ENCODE peak calls at places on chromosomes 7 and 10, in six cellular contexts. S is CD8-positive, alpha-beta T cell; P is heart left ventricle; Z is HAP-1; J is HL-60; L is GM12865. M is an unnamed sample.

GRCh38 chr10:119829429-119829828 is 43.2 kb downstream of the MCMBP start:
- DNase-seq in Z (no peak), L (no peak), P (no peak), S (no peak), J (no peak), M (no peak)

GRCh38 chr10:86330778-86331763 is 35.5 kb downstream of the GRID1 start:
- DNase-seq in L (no peak), J (no peak), Z (no peak), P (no peak), S (no peak), M (no peak)

GRCh38 chr7:130966246-130967009 is 232.4 kb upstream of the KLF14 start:
- DNase-seq in S (no peak), P (no peak), J (no peak), L (peak), Z (no peak), M (no peak)

GRCh38 chr7:115676080-115676479 is 354.5 kb downstream of the TFEC start:
- DNase-seq in L (no peak), P (no peak), S (no peak), J (no peak), Z (no peak), M (no peak)

GRCh38 chr10:118272090-118272775 is 69.9 kb downstream of the FAM204A start:
- DNase-seq in P (no peak), L (no peak), S (no peak), J (no peak), Z (peak), M (no peak)

GRCh38 chr7:139618482-139619366 is 95.2 kb downstream of the CLEC2L start:
- DNase-seq in Z (peak), S (peak), L (peak), J (peak), P (no peak), M (peak)

GRCh38 chr10:103619424-103620356 is 126.2 kb downstream of the NEURL1 start:
- DNase-seq in Z (no peak), P (no peak), L (no peak), J (no peak), S (no peak), M (no peak)

GRCh38 chr10:63766766-63767505 is 245.7 kb downstream of the REEP3 start:
- DNase-seq in P (no peak), J (no peak), S (no peak), Z (no peak), L (no peak), M (peak)

GRCh38 chr7:332646-333398 is 42.9 kb downstream of the FOXL3 start:
- DNase-seq in Z (peak), J (peak), L (peak), P (peak), S (peak), M (peak)

GRCh38 chr7:33379891-33380525 is 250.6 kb downstream of the BBS9 start:
- DNase-seq in L (no peak), Z (no peak), P (no peak), S (no peak), J (no peak), M (no peak)

GRCh38 chr7:120512701-120513100 is 239.7 kb downstream of the KCND2 start:
- DNase-seq in P (no peak), Z (no peak), J (no peak), L (no peak), S (no peak), M (no peak)

GRCh38 chr7:2008101-2008935 is 224.4 kb downstream of the MAD1L1 start:
- DNase-seq in L (no peak), S (no peak), P (peak), J (no peak), Z (no peak), M (no peak)

GRCh38 chr7:139687980-139688632 is 89.7 kb downstream of the HIPK2 start:
- DNase-seq in J (no peak), S (no peak), P (no peak), L (peak), Z (no peak), M (peak)

GRCh38 chr10:97007417-97007816 is 175.3 kb downstream of the LCOR start:
- DNase-seq in P (no peak), S (no peak), Z (no peak), J (no peak), L (no peak), M (no peak)

GRCh38 chr7:41189866-41190265 is 513.0 kb downstream of the INHBA start:
- DNase-seq in S (no peak), P (no peak), J (no peak), Z (no peak), L (no peak), M (peak)

GRCh38 chr10:20890009-20890408 is 7.1 kb downstream of the NEBL start:
- DNase-seq in Z (peak), J (no peak), S (no peak), L (no peak), P (no peak), M (no peak)

GRCh38 chr10:43106256-43107091 is 29.6 kb downstream of the RET start:
- DNase-seq in Z (no peak), S (no peak), P (peak), J (peak), L (peak), M (no peak)

GRCh38 chr10:71966046-71967004 is 2.1 kb downstream of the CHST3 start:
- DNase-seq in Z (no peak), J (no peak), P (no peak), L (no peak), S (no peak), M (peak)

GRCh38 chr10:103710490-103710889 is 144.9 kb downstream of the SH3PXD2A start:
- DNase-seq in L (no peak), P (no peak), S (no peak), Z (no peak), J (no peak), M (no peak)

GRCh38 chr10:43963793-43964425 is 315.2 kb upstream of the ZNF32 start:
- DNase-seq in P (no peak), J (no peak), L (no peak), S (peak), Z (no peak), M (peak)

GRCh38 chr7:37918526-37918925 is 1.9 kb upstream of the SFRP4 start:
- DNase-seq in P (no peak), S (no peak), Z (no peak), L (no peak), J (peak), M (no peak)

GRCh38 chr10:102120142-102120986 is at the start of gene LDB1:
- DNase-seq in Z (peak), L (peak), P (peak), S (peak), J (peak), M (peak)

GRCh38 chr7:63037242-63037641 is 961.4 kb upstream of the ZNF722 start:
- DNase-seq in L (no peak), P (no peak), J (no peak), Z (no peak), S (no peak), M (no peak)

GRCh38 chr10:110445871-110446270 is 51.8 kb upstream of the DUSP5 start:
- DNase-seq in J (no peak), P (no peak), L (no peak), S (no peak), Z (no peak), M (no peak)

GRCh38 chr10:11748866-11749265 is 6.7 kb downstream of the ECHDC3 start:
- DNase-seq in P (no peak), L (no peak), J (no peak), Z (no peak), S (no peak), M (no peak)

GRCh38 chr7:85068796-85069195 is 118.1 kb downstream of the SEMA3D start:
- DNase-seq in Z (no peak), S (no peak), J (no peak), L (no peak), P (no peak), M (peak)

GRCh38 chr7:92781117-92781720 is 55.2 kb downstream of the CDK6 start:
- DNase-seq in J (peak), S (no peak), P (peak), L (no peak), Z (no peak), M (no peak)

GRCh38 chr7:20376796-20377195 is 46.1 kb downstream of the ITGB8 start:
- DNase-seq in P (no peak), J (no peak), Z (no peak), S (no peak), L (no peak), M (no peak)

GRCh38 chr10:59134785-59135184 is 41.7 kb upstream of the PHYHIPL start:
- DNase-seq in S (no peak), L (no peak), J (no peak), Z (no peak), P (no peak), M (no peak)

GRCh38 chr10:79268100-79268670 is 79.1 kb upstream of the PPIF start:
- DNase-seq in L (no peak), Z (no peak), S (no peak), P (no peak), J (no peak), M (no peak)

GRCh38 chr10:12194752-12195271 is 879 bp downstream of the NUDT5 start:
- DNase-seq in P (peak), S (peak), Z (peak), L (peak), J (peak), M (peak)

GRCh38 chr10:7084255-7085005 is 326.4 kb downstream of the SFMBT2 start:
- DNase-seq in Z (no peak), J (peak), L (no peak), S (no peak), P (no peak), M (no peak)

GRCh38 chr7:77887567-77887966 is 89.0 kb downstream of the PHTF2 start:
- DNase-seq in Z (no peak), L (no peak), J (no peak), S (no peak), P (no peak), M (no peak)

GRCh38 chr10:129900825-129901224 is 63.2 kb downstream of the EBF3 start:
- DNase-seq in Z (no peak), L (no peak), S (no peak), J (no peak), P (no peak), M (no peak)

GRCh38 chr7:15612205-15612604 is 50.4 kb upstream of the AGMO start:
- DNase-seq in P (no peak), Z (no peak), S (no peak), J (no peak), L (no peak), M (no peak)

GRCh38 chr7:87599336-87599735 is 1.3 kb downstream of the ABCB1 start:
- DNase-seq in J (peak), P (no peak), S (peak), L (peak), Z (peak), M (no peak)

GRCh38 chr10:49608166-49608758 is 1.8 kb upstream of the SLC18A3 start:
- DNase-seq in J (no peak), P (no peak), S (no peak), L (no peak), Z (no peak), M (no peak)

DNA sequence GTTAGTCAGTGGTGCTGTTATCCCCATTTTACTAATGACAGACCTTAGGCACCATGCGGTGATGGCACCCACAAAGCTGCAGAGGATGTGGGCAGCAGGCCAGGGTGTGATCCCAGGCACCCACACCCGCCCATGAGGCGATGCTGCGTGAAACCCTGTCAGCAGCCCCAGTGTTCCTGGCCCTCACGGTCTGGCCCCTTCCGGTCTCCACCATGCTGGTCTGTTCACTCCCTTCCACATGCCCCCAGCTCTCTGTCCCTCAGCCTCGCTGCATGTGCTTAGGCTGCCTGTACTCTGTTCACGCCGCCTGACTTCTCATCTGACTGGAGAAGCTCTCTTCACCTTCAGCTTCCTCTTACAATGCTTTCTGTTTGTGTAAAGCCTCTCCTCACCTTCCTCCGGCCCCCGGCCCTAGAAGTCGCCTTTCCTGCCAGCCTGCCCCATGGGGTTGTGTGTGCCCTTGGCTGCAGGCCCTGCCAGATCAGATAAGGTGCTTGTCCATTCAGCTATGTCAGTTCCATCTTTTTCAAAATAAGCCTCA is 17.6 kb upstream of the ORAI2 start:
- DNase-seq in L (peak), P (no peak), J (peak), S (peak), Z (no peak), M (no peak)
- H3K4me3 ChIP-seq in L (no peak), P (no peak), J (no peak), S (peak), Z (no peak), M (no peak)

GRCh38 chr10:19119191-19119590 is 70.6 kb downstream of the MALRD1 start:
- DNase-seq in J (no peak), S (no peak), Z (no peak), P (no peak), L (no peak), M (no peak)
- H3K4me3 ChIP-seq in J (no peak), S (no peak), Z (no peak), P (no peak), L (no peak), M (no peak)

GRCh38 chr7:35251606-35252310 is 2.1 kb downstream of the TBX20 start:
- DNase-seq in S (no peak), P (no peak), L (no peak), Z (no peak), J (peak), M (no peak)
- H3K4me3 ChIP-seq in S (no peak), P (peak), L (no peak), Z (peak), J (no peak), M (no peak)

GRCh38 chr10:88198023-88198422 is 334.6 kb downstream of the PTEN start:
- DNase-seq in L (no peak), Z (no peak), J (no peak), P (no peak), S (no peak), M (no peak)
- H3K4me3 ChIP-seq in L (no peak), Z (no peak), J (no peak), P (no peak), S (no peak), M (no peak)

GRCh38 chr7:7719235-7719634 is 828 bp upstream of the RPA3 start:
- DNase-seq in S (no peak), J (peak), Z (peak), P (peak), L (peak), M (peak)
- H3K4me3 ChIP-seq in S (no peak), J (no peak), Z (no peak), P (no peak), L (no peak), M (no peak)

DNA sequence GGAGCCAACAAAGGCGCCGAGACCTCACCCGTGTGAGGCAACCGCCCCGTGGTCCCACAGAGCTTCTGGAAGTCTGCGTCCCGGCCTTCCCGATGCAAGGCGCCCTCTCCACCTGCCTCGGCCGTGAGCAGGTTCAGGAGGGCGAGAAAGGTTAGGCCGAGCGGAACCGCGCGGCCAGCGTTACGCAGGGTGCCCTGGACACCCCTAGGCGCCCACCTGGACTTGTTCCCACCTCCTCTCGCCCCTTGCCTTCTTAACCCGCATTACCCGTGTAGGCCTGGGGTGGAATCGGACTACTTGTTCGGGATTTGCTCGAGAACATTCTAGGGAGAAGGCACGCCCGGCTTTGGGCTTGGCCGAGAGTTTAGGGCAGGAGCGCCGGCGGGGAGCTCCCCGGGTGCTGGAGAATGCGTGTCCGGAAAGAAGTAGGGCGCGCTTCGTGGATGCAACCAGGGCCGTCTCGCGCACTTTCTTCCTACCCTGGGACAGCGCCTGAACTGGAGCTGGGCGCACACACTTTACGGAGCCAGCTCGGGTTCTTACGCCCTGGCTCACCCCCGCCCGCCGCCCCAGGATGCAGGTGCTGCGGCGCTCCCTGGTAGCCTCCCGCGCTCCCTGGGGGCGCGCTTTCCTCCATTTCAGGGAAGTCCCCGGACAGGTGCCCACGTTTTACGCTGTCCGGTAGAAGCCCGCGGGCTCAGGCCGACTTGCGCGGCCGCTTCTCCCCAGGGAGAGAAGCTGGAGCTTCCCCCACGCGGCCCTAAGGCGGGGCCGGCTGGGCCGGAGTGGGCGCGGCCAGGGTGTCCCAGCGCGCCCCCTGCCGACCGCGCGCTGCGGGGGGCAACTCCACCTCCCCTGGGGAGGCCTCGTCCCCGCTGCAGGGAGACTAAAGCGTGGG is 74.5 kb downstream of the INSIG1 start:
- DNase-seq in J (no peak), L (peak), P (no peak), S (no peak), Z (no peak), M (no peak)
- H3K4me3 ChIP-seq in J (peak), L (no peak), P (no peak), S (no peak), Z (no peak), M (no peak)

M was measured in SJSA1.